ENCODE peak calls at places on chromosome 19, in five cellular contexts. One of them, this sample, is unnamed.

GRCh38 chr19:13018037-13018914 is 23.0 kb downstream of the NFIX start:
- DNase-seq in K562: peak
- DNase-seq in HCT116: no peak
- DNase-seq in GM12878: no peak
- DNase-seq in SK-N-SH: peak
- DNase-seq in this sample: no peak

GRCh38 chr19:12792048-12792852 is 964 bp downstream of the JUNB start:
- DNase-seq in K562: peak
- DNase-seq in GM12878: no peak
- DNase-seq in SK-N-SH: peak
- DNase-seq in HCT116: no peak
- DNase-seq in this sample: no peak

GRCh38 chr19:45752639-45753038 is 16.4 kb downstream of the SIX5 start:
- DNase-seq in SK-N-SH: no peak
- DNase-seq in HCT116: no peak
- DNase-seq in GM12878: no peak
- DNase-seq in K562: no peak
- DNase-seq in this sample: no peak

GRCh38 chr19:3057275-3057714 is 5.0 kb downstream of the TLE5 start:
- DNase-seq in HCT116: no peak
- DNase-seq in SK-N-SH: no peak
- DNase-seq in GM12878: no peak
- DNase-seq in K562: peak
- DNase-seq in this sample: peak

GRCh38 chr19:18940791-18941627 is at the start of gene HOMER3:
- DNase-seq in HCT116: no peak
- DNase-seq in K562: peak
- DNase-seq in GM12878: no peak
- DNase-seq in SK-N-SH: peak
- DNase-seq in this sample: peak

GRCh38 chr19:45528149-45528743 is 21.0 kb downstream of the VASP start:
- DNase-seq in GM12878: no peak
- DNase-seq in SK-N-SH: no peak
- DNase-seq in K562: peak
- DNase-seq in HCT116: no peak
- DNase-seq in this sample: no peak

GRCh38 chr19:34837262-34837661 is 64.2 kb upstream of the ZNF599 start:
- DNase-seq in K562: no peak
- DNase-seq in GM12878: no peak
- DNase-seq in HCT116: no peak
- DNase-seq in SK-N-SH: peak
- DNase-seq in this sample: no peak

GRCh38 chr19:4061178-4061682 is 5.5 kb downstream of the ZBTB7A start:
- DNase-seq in GM12878: no peak
- DNase-seq in SK-N-SH: no peak
- DNase-seq in K562: no peak
- DNase-seq in HCT116: no peak
- DNase-seq in this sample: peak

GRCh38 chr19:40273469-40274360 is 11.4 kb downstream of the AKT2 start:
- DNase-seq in GM12878: no peak
- DNase-seq in K562: peak
- DNase-seq in SK-N-SH: no peak
- DNase-seq in HCT116: no peak
- DNase-seq in this sample: no peak
- TF ChIP-seq JUND in GM12878: no peak
- TF ChIP-seq JUND in K562: no peak
- TF ChIP-seq JUND in SK-N-SH: no peak
- TF ChIP-seq JUND in HCT116: no peak
- TF ChIP-seq JUND in this sample: no peak

DNA sequence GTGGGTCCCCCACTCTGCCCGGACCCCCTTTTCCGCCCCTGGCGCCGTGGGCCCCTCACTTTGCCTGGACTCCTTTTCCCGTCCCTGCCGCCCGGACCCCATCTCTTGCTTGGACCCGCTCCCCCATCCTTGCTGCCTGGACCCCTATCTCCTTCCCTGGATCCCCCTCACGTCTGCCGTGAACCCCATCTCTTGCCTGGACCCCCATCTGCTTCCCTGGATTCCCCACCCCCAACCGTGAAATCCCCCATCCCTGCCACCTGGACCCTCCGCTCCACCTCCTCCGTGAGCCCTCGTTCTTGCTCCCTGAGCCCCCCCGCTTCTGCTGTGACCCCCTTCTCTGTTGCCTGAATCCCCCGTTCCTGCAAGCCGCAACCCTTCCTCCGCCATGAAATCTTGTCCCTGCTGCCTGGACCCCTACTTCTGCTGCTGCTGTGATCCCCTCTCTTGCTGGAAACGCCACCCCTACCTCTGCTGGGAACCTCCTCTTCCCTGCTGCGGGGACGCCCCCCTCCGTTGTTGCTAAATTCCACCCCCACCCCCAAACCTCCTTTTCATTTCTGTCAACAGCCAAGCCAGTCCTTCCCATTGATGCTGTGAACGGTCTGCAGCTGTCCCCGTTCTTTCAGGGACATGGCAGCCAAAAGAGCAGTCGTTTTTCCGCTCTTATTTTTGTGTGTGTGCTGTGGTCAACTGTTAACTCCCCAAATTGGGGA is 28.3 kb upstream of the NDUFS7 start:
- DNase-seq in HCT116: no peak
- DNase-seq in K562: peak
- DNase-seq in SK-N-SH: peak
- DNase-seq in GM12878: no peak
- DNase-seq in this sample: no peak
- TF ChIP-seq JUND in HCT116: no peak
- TF ChIP-seq JUND in K562: no peak
- TF ChIP-seq JUND in SK-N-SH: no peak
- TF ChIP-seq JUND in GM12878: no peak
- TF ChIP-seq JUND in this sample: no peak

GRCh38 chr19:57106646-57107235 is 13.0 kb upstream of the USP29 start:
- DNase-seq in SK-N-SH: peak
- DNase-seq in GM12878: no peak
- DNase-seq in HCT116: no peak
- DNase-seq in K562: no peak
- DNase-seq in this sample: no peak

GRCh38 chr19:57111329-57111644 is 8.5 kb upstream of the USP29 start:
- DNase-seq in SK-N-SH: no peak
- DNase-seq in GM12878: no peak
- DNase-seq in K562: no peak
- DNase-seq in HCT116: no peak
- DNase-seq in this sample: no peak

GRCh38 chr19:57105976-57106610 is 13.7 kb upstream of the USP29 start:
- DNase-seq in K562: no peak
- DNase-seq in GM12878: no peak
- DNase-seq in HCT116: no peak
- DNase-seq in SK-N-SH: no peak
- DNase-seq in this sample: no peak

GRCh38 chr19:57110592-57111328 is 9.0 kb upstream of the USP29 start:
- DNase-seq in GM12878: no peak
- DNase-seq in SK-N-SH: no peak
- DNase-seq in K562: no peak
- DNase-seq in HCT116: no peak
- DNase-seq in this sample: no peak
- TF ChIP-seq JUND in GM12878: no peak
- TF ChIP-seq JUND in SK-N-SH: no peak
- TF ChIP-seq JUND in K562: no peak
- TF ChIP-seq JUND in HCT116: no peak
- TF ChIP-seq JUND in this sample: no peak

GRCh38 chr19:17158584-17158983 is 56.6 kb upstream of the USE1 start:
- DNase-seq in K562: no peak
- DNase-seq in SK-N-SH: no peak
- DNase-seq in HCT116: no peak
- DNase-seq in GM12878: no peak
- DNase-seq in this sample: no peak

GRCh38 chr19:17156947-17157302 is 58.2 kb upstream of the USE1 start:
- DNase-seq in SK-N-SH: no peak
- DNase-seq in GM12878: no peak
- DNase-seq in K562: no peak
- DNase-seq in HCT116: no peak
- DNase-seq in this sample: no peak

GRCh38 chr19:17162580-17162979 is 52.6 kb upstream of the USE1 start:
- DNase-seq in GM12878: no peak
- DNase-seq in K562: no peak
- DNase-seq in HCT116: no peak
- DNase-seq in SK-N-SH: no peak
- DNase-seq in this sample: no peak

GRCh38 chr19:17160908-17161307 is 54.2 kb upstream of the USE1 start:
- DNase-seq in K562: no peak
- DNase-seq in SK-N-SH: no peak
- DNase-seq in HCT116: no peak
- DNase-seq in GM12878: no peak
- DNase-seq in this sample: no peak

DNA sequence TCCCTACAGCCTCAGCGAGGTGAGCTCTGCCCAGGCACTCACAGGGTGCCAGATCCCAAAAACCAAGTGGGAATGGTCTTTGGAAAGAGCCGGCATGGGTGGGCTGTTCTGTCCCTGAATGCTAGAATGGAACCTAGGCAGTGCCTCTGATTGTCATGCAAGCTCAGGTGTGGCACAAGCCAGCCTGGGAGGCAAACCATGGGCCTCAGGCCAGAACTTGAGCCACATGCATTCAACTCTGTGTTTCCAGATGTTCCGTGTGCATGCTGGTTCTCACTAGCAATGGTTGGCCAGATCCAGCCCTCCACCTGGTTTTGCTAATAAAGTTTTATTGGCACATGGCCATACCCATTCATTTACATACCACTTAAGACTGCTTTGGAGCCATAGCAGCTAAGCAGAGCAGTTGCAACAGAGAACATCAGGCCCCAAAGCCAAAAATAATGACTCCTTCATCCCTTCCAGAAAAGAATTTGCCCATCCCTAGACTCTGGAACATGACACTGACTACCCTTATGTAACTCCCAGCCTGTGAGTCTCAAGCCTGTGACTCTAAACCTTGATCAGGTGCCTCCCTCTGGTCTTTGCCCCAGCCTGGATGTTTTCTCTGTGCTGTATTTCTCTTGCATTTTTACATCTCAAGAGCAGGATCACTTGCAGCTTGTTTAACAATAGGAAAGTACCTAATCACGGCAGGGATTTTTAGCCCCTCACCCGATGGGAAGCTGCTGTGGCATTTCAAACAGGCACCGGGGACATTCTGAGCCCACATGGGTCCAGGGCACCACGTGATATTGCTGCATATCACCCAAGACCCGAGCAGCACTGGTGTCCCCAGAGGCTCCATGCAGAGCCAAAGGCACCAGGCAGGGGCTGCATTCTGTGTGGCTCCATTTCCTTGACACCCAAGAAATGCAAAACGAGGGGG is 55.4 kb upstream of the USE1 start:
- DNase-seq in GM12878: no peak
- DNase-seq in HCT116: no peak
- DNase-seq in SK-N-SH: no peak
- DNase-seq in K562: no peak
- DNase-seq in this sample: no peak
- TF ChIP-seq JUND in GM12878: no peak
- TF ChIP-seq JUND in HCT116: no peak
- TF ChIP-seq JUND in SK-N-SH: no peak
- TF ChIP-seq JUND in K562: no peak
- TF ChIP-seq JUND in this sample: no peak

GRCh38 chr19:42242071-42242511 is 311 bp downstream of the GSK3A start:
- DNase-seq in HCT116: no peak
- DNase-seq in GM12878: no peak
- DNase-seq in SK-N-SH: peak
- DNase-seq in K562: no peak
- DNase-seq in this sample: no peak
- TF ChIP-seq JUND in HCT116: no peak
- TF ChIP-seq JUND in GM12878: no peak
- TF ChIP-seq JUND in SK-N-SH: no peak
- TF ChIP-seq JUND in K562: no peak
- TF ChIP-seq JUND in this sample: no peak

This sample was measured in T47D.